ENCODE peak calls at places on chromosome 7, in six cellular contexts. One of them, this sample, is unnamed.

GRCh38 chr7:87218941-87219544 is 489 bp downstream of the TMEM243 start:
- DNase-seq in cardiac fibroblast: peak
- DNase-seq in HFFc6: peak
- DNase-seq in neural progenitor cell: peak
- DNase-seq in germinal center: peak
- DNase-seq in iris pigment epithelial cell: peak
- DNase-seq in this sample: peak

GRCh38 chr7:113331155-113331898 is 213.0 kb upstream of the SMIM30 start:
- DNase-seq in germinal center: no peak
- DNase-seq in neural progenitor cell: peak
- DNase-seq in HFFc6: no peak
- DNase-seq in iris pigment epithelial cell: no peak
- DNase-seq in cardiac fibroblast: no peak
- DNase-seq in this sample: no peak

GRCh38 chr7:90946711-90947501 is 317.3 kb upstream of the FZD1 start:
- DNase-seq in HFFc6: no peak
- DNase-seq in iris pigment epithelial cell: no peak
- DNase-seq in cardiac fibroblast: no peak
- DNase-seq in germinal center: no peak
- DNase-seq in neural progenitor cell: no peak
- DNase-seq in this sample: no peak

GRCh38 chr7:30464231-30464660 is 14.3 kb downstream of the NOD1 start:
- DNase-seq in germinal center: no peak
- DNase-seq in iris pigment epithelial cell: peak
- DNase-seq in HFFc6: no peak
- DNase-seq in cardiac fibroblast: peak
- DNase-seq in neural progenitor cell: no peak
- DNase-seq in this sample: no peak

GRCh38 chr7:1668486-1668931 is 1.6 kb upstream of the ELFN1 start:
- DNase-seq in neural progenitor cell: peak
- DNase-seq in iris pigment epithelial cell: no peak
- DNase-seq in cardiac fibroblast: no peak
- DNase-seq in germinal center: no peak
- DNase-seq in HFFc6: no peak
- DNase-seq in this sample: no peak

GRCh38 chr7:12322287-12322902 is 81.3 kb downstream of the VWDE start:
- DNase-seq in iris pigment epithelial cell: peak
- DNase-seq in cardiac fibroblast: peak
- DNase-seq in germinal center: no peak
- DNase-seq in HFFc6: no peak
- DNase-seq in neural progenitor cell: no peak
- DNase-seq in this sample: no peak

GRCh38 chr7:70712942-70713341 is 419.0 kb upstream of the GALNT17 start:
- DNase-seq in cardiac fibroblast: no peak
- DNase-seq in neural progenitor cell: no peak
- DNase-seq in HFFc6: no peak
- DNase-seq in germinal center: no peak
- DNase-seq in iris pigment epithelial cell: no peak
- DNase-seq in this sample: no peak

GRCh38 chr7:84948632-84949031 is 238.2 kb downstream of the SEMA3D start:
- DNase-seq in iris pigment epithelial cell: peak
- DNase-seq in HFFc6: no peak
- DNase-seq in neural progenitor cell: no peak
- DNase-seq in cardiac fibroblast: peak
- DNase-seq in germinal center: no peak
- DNase-seq in this sample: no peak

GRCh38 chr7:142506601-142507000 is 242.7 kb upstream of the PRSS1 start:
- DNase-seq in HFFc6: no peak
- DNase-seq in neural progenitor cell: no peak
- DNase-seq in cardiac fibroblast: no peak
- DNase-seq in germinal center: no peak
- DNase-seq in iris pigment epithelial cell: no peak
- DNase-seq in this sample: no peak

GRCh38 chr7:114508096-114508495 is 93.5 kb downstream of the FOXP2 start:
- DNase-seq in cardiac fibroblast: no peak
- DNase-seq in iris pigment epithelial cell: peak
- DNase-seq in HFFc6: no peak
- DNase-seq in germinal center: no peak
- DNase-seq in neural progenitor cell: no peak
- DNase-seq in this sample: no peak

GRCh38 chr7:20030915-20031362 is 186.2 kb downstream of the MACC1 start:
- DNase-seq in HFFc6: peak
- DNase-seq in cardiac fibroblast: peak
- DNase-seq in iris pigment epithelial cell: peak
- DNase-seq in neural progenitor cell: no peak
- DNase-seq in germinal center: no peak
- DNase-seq in this sample: no peak

GRCh38 chr7:11177793-11178192 is 204.1 kb downstream of the PHF14 start:
- DNase-seq in cardiac fibroblast: peak
- DNase-seq in neural progenitor cell: no peak
- DNase-seq in iris pigment epithelial cell: peak
- DNase-seq in HFFc6: peak
- DNase-seq in germinal center: no peak
- DNase-seq in this sample: no peak

GRCh38 chr7:45430397-45430796 is 143.8 kb upstream of the ADCY1 start:
- DNase-seq in iris pigment epithelial cell: no peak
- DNase-seq in neural progenitor cell: no peak
- DNase-seq in HFFc6: no peak
- DNase-seq in germinal center: no peak
- DNase-seq in cardiac fibroblast: no peak
- DNase-seq in this sample: no peak